ENCODE peak calls at places on chromosomes 11 and 22, in seven cellular contexts. G, E, C, M, V, K and W are unnamed samples.

GRCh38 chr11:128522943-128523518 is 64.3 kb downstream of the ETS1 start:
- DNase-seq in G (no peak), E (no peak), C (no peak), M (no peak), V (no peak), K (no peak), W (no peak)

GRCh38 chr11:24819863-24820434 is 323.1 kb downstream of the LUZP2 start:
- DNase-seq in G (no peak), E (no peak), C (no peak), M (no peak), V (no peak), K (no peak), W (no peak)

GRCh38 chr22:50673231-50674126 is 856 bp downstream of the SHANK3 start:
- DNase-seq in G (no peak), E (no peak), C (no peak), M (peak; percentile 67), V (no peak), K (no peak), W (peak; percentile 56)

GRCh38 chr22:41340357-41340756 is 39.0 kb downstream of the ZC3H7B start:
- DNase-seq in G (no peak), E (no peak), C (no peak), M (no peak), V (no peak), K (no peak), W (no peak)

GRCh38 chr22:49767355-49768062 is 60.2 kb downstream of the BRD1 start:
- DNase-seq in G (no peak), E (peak; percentile 38), C (peak; percentile 76), M (peak; percentile 61), V (peak; percentile 13), K (no peak), W (peak; percentile 40)

GRCh38 chr11:110230377-110230776 is 66.0 kb downstream of the RDX start:
- DNase-seq in G (no peak), E (no peak), C (peak; percentile 33), M (no peak), V (no peak), K (no peak), W (no peak)

GRCh38 chr11:65786008-65786785 is 666 bp upstream of the OVOL1 start:
- DNase-seq in G (no peak), E (peak; percentile 57), C (no peak), M (no peak), V (no peak), K (no peak), W (no peak)

GRCh38 chr11:122663764-122664163 is 8.2 kb downstream of the UBASH3B start:
- DNase-seq in G (no peak), E (no peak), C (no peak), M (no peak), V (no peak), K (no peak), W (no peak)

GRCh38 chr11:59186130-59186594 is 14.2 kb downstream of the DTX4 start:
- DNase-seq in G (peak; percentile 44), E (no peak), C (no peak), M (no peak), V (peak; percentile 68), K (peak; percentile 62), W (peak; percentile 53)

GRCh38 chr11:113838005-113838404 is 37.4 kb downstream of the USP28 start:
- DNase-seq in G (no peak), E (no peak), C (no peak), M (no peak), V (no peak), K (no peak), W (no peak)

GRCh38 chr11:107446822-107447431 is 10.7 kb downstream of the CWF19L2 start:
- DNase-seq in G (no peak), E (no peak), C (no peak), M (no peak), V (no peak), K (no peak), W (no peak)

GRCh38 chr11:102229510-102230119 is 87.7 kb upstream of the BIRC3 start:
- DNase-seq in G (no peak), E (no peak), C (no peak), M (no peak), V (no peak), K (no peak), W (no peak)
- TF ChIP-seq CTCF in G (no peak), E (no peak), C (no peak), M (no peak), V (no peak), K (no peak), W (no peak)

GRCh38 chr11:116078101-116078561 is 573.9 kb upstream of the CADM1 start:
- DNase-seq in G (peak; percentile 31), E (no peak), C (no peak), M (no peak), V (no peak), K (peak; percentile 22), W (peak; percentile 38)
- TF ChIP-seq CTCF in G (peak; percentile 55), E (no peak), C (no peak), M (no peak), V (no peak), K (peak; percentile 55), W (peak; percentile 25)

DNA sequence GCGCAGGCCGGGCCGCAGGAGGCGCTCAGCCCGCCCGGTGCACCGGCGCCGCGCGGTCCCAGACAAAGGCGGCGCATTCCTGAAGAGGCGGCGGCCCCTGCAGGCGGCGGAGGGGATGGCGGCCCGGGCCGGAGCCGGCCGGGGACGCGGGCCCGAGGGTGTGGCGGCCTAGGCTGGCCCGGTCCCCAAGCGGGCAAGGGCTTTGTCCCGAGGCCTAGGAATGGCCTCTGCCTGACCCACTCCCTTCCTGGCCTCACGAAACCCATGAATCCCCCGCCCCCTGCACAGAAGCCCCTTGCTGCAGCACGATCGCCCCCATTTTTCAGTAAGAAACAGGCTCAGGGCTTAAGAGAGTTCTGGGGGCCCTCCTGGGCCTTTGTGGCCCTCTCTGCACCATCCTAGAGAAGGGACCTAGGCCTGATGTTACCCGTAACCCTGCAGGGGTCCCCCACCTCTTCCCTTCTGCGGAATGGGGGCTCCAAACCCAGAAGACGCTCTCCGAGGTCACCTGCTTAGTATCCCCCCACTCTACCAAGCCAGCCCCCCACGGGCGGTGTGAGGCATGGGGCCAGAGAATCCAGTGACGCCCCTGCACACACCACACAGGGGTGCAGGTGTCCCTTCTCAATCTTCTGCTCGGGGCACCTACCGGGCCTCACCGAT is 363 bp upstream of the RTN4R start:
- DNase-seq in G (peak; percentile 83), E (peak; percentile 82), C (peak; percentile 31), M (no peak), V (peak; percentile 51), K (peak; percentile 72), W (peak; percentile 85)
- TF ChIP-seq CTCF in G (peak; percentile 47), E (peak; percentile 61), C (peak; percentile 51), M (peak; percentile 54), V (peak; percentile 49), K (peak; percentile 70), W (peak; percentile 51)

GRCh38 chr22:24707477-24707816 is 67.1 kb downstream of the PIWIL3 start:
- DNase-seq in G (no peak), E (no peak), C (no peak), M (no peak), V (no peak), K (no peak), W (no peak)

GRCh38 chr22:24703101-24703500 is 71.4 kb downstream of the PIWIL3 start:
- DNase-seq in G (no peak), E (peak; percentile 75), C (peak; percentile 21), M (no peak), V (no peak), K (no peak), W (no peak)

GRCh38 chr22:24706732-24707476 is 67.6 kb downstream of the PIWIL3 start:
- DNase-seq in G (no peak), E (no peak), C (no peak), M (no peak), V (no peak), K (no peak), W (no peak)

DNA sequence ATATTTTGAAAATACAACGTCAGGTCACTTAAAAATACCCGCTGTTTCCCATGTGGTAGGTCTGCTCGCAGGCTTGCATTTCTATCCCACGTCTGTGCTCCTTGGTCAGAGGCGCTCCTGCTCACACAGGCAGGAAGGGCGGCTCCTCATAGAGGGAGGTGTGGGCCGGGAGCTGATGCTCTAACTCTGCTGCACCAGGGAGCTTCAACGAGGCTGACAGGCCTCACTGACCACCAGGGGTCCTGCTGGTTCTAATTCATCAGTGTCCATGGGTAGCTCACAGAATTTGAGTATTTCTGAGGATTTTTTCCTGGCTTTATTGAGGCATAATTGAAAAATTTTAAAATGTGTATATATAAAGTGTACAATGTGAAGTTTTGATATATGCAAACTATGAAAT is 68.5 kb downstream of the PIWIL3 start:
- DNase-seq in G (peak; percentile 41), E (no peak), C (peak; percentile 61), M (no peak), V (no peak), K (no peak), W (peak; percentile 28)
- TF ChIP-seq CTCF in G (peak; percentile 28), E (no peak), C (peak; percentile 72), M (no peak), V (no peak), K (no peak), W (peak; percentile 36)

GRCh38 chr11:44484211-44484610 is 81.3 kb upstream of the CD82 start:
- DNase-seq in G (peak; percentile 25), E (no peak), C (peak; percentile 33), M (no peak), V (no peak), K (peak; percentile 23), W (peak; percentile 49)
- TF ChIP-seq CTCF in G (peak; percentile 36), E (peak; percentile 42), C (peak; percentile 62), M (no peak), V (no peak), K (peak; percentile 45), W (peak; percentile 11)

GRCh38 chr11:47551086-47551485 is 1.8 kb downstream of the CELF1 start:
- DNase-seq in G (no peak), E (no peak), C (peak; percentile 64), M (no peak), V (no peak), K (no peak), W (no peak)
- TF ChIP-seq CTCF in G (no peak), E (no peak), C (peak; percentile 55), M (no peak), V (no peak), K (peak; percentile 52), W (no peak)

GRCh38 chr11:32072872-32073661 is 17.8 kb upstream of the RCN1 start:
- DNase-seq in G (peak; percentile 56), E (no peak), C (no peak), M (no peak), V (no peak), K (peak; percentile 23), W (no peak)

GRCh38 chr11:32068134-32068533 is 22.7 kb upstream of the RCN1 start:
- DNase-seq in G (no peak), E (no peak), C (peak; percentile 51), M (no peak), V (no peak), K (no peak), W (no peak)

GRCh38 chr11:32070707-32071106 is 20.2 kb upstream of the RCN1 start:
- DNase-seq in G (no peak), E (no peak), C (no peak), M (no peak), V (no peak), K (no peak), W (no peak)

GRCh38 chr11:32069361-32070058 is 21.4 kb upstream of the RCN1 start:
- DNase-seq in G (no peak), E (no peak), C (no peak), M (no peak), V (no peak), K (no peak), W (no peak)

DNA sequence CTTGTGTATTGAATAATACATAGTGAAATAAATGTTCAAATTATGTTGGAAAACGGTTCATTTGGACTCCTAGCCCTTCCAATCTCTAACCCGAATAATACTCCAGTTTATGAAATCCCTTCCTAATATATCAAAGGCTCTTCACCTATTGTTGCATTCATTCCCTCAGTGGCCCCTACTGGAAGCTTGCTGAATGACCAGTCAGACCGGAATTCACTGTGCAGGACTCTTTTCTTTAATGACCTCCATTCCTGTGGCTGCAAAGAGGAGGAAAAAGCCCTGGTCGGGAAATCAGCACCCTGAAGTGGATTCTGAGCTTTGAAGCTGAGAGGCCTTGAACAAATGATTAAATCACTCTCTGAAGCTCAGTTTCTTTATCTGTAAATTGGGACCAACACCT is 19.1 kb upstream of the RCN1 start:
- DNase-seq in G (no peak), E (no peak), C (peak; percentile 83), M (no peak), V (no peak), K (no peak), W (peak; percentile 42)
- TF ChIP-seq CTCF in G (peak; percentile 42), E (no peak), C (peak; percentile 74), M (no peak), V (peak; percentile 17), K (peak; percentile 63), W (peak; percentile 48)